ENCODE peak calls at places on chromosomes 11 and 22, in ten cellular contexts. One of them, this sample, is unnamed.

GRCh38 chr11:111944139-111944538 is 7.0 kb downstream of the DIXDC1 start:
- DNase-seq in iris pigment epithelial cell: peak; percentile 96
- DNase-seq in SK-N-DZ: no peak
- DNase-seq in OCI-M1: no peak
- DNase-seq in GM13976: no peak
- DNase-seq in heart right ventricle: no peak
- DNase-seq in adipocyte: peak; percentile 88
- DNase-seq in HFF-Myc: no peak
- DNase-seq in esophagus muscularis mucosa: no peak
- DNase-seq in EL: peak; percentile 62
- DNase-seq in this sample: no peak

GRCh38 chr22:23075050-23075449 is 4.7 kb downstream of the GNAZ start:
- DNase-seq in iris pigment epithelial cell: no peak
- DNase-seq in SK-N-DZ: no peak
- DNase-seq in OCI-M1: no peak
- DNase-seq in GM13976: no peak
- DNase-seq in heart right ventricle: no peak
- DNase-seq in adipocyte: no peak
- DNase-seq in HFF-Myc: no peak
- DNase-seq in esophagus muscularis mucosa: no peak
- DNase-seq in EL: no peak
- DNase-seq in this sample: no peak

GRCh38 chr11:67632175-67632981 is 2.6 kb upstream of the NUDT8 start:
- DNase-seq in iris pigment epithelial cell: no peak
- DNase-seq in SK-N-DZ: no peak
- DNase-seq in OCI-M1: no peak
- DNase-seq in GM13976: no peak
- DNase-seq in heart right ventricle: no peak
- DNase-seq in adipocyte: no peak
- DNase-seq in HFF-Myc: no peak
- DNase-seq in esophagus muscularis mucosa: no peak
- DNase-seq in EL: no peak
- DNase-seq in this sample: no peak

GRCh38 chr11:93662177-93662575 is 694 bp downstream of the CEP295 start:
- DNase-seq in iris pigment epithelial cell: no peak
- DNase-seq in SK-N-DZ: no peak
- DNase-seq in OCI-M1: peak; percentile 78
- DNase-seq in GM13976: no peak
- DNase-seq in heart right ventricle: no peak
- DNase-seq in adipocyte: no peak
- DNase-seq in HFF-Myc: no peak
- DNase-seq in esophagus muscularis mucosa: no peak
- DNase-seq in EL: no peak
- DNase-seq in this sample: no peak

GRCh38 chr11:78365381-78365792 is 52.2 kb downstream of the GAB2 start:
- DNase-seq in iris pigment epithelial cell: peak; percentile 22
- DNase-seq in SK-N-DZ: peak; percentile 45
- DNase-seq in OCI-M1: no peak
- DNase-seq in GM13976: no peak
- DNase-seq in heart right ventricle: no peak
- DNase-seq in adipocyte: peak; percentile 56
- DNase-seq in HFF-Myc: no peak
- DNase-seq in esophagus muscularis mucosa: no peak
- DNase-seq in EL: peak; percentile 79
- DNase-seq in this sample: no peak

GRCh38 chr11:61267437-61267841 is 26.5 kb downstream of the PGA5 start:
- DNase-seq in iris pigment epithelial cell: no peak
- DNase-seq in SK-N-DZ: no peak
- DNase-seq in OCI-M1: no peak
- DNase-seq in GM13976: no peak
- DNase-seq in heart right ventricle: no peak
- DNase-seq in adipocyte: no peak
- DNase-seq in HFF-Myc: no peak
- DNase-seq in esophagus muscularis mucosa: no peak
- DNase-seq in EL: no peak
- DNase-seq in this sample: no peak

GRCh38 chr22:33909906-33910305 is 10.4 kb downstream of the LARGE1 start:
- DNase-seq in iris pigment epithelial cell: no peak
- DNase-seq in SK-N-DZ: no peak
- DNase-seq in OCI-M1: no peak
- DNase-seq in GM13976: no peak
- DNase-seq in heart right ventricle: no peak
- DNase-seq in adipocyte: peak; percentile 4
- DNase-seq in HFF-Myc: no peak
- DNase-seq in esophagus muscularis mucosa: no peak
- DNase-seq in EL: no peak
- DNase-seq in this sample: no peak

GRCh38 chr11:87851234-87851633 is 324.0 kb downstream of the RAB38 start:
- DNase-seq in iris pigment epithelial cell: peak; percentile 10
- DNase-seq in SK-N-DZ: no peak
- DNase-seq in OCI-M1: peak; percentile 79
- DNase-seq in GM13976: no peak
- DNase-seq in heart right ventricle: no peak
- DNase-seq in adipocyte: peak; percentile 72
- DNase-seq in HFF-Myc: no peak
- DNase-seq in esophagus muscularis mucosa: no peak
- DNase-seq in EL: peak; percentile 79
- DNase-seq in this sample: no peak

GRCh38 chr22:50285568-50286229 is 15.5 kb upstream of the MAPK11 start:
- DNase-seq in iris pigment epithelial cell: no peak
- DNase-seq in SK-N-DZ: no peak
- DNase-seq in OCI-M1: no peak
- DNase-seq in GM13976: no peak
- DNase-seq in heart right ventricle: no peak
- DNase-seq in adipocyte: no peak
- DNase-seq in HFF-Myc: no peak
- DNase-seq in esophagus muscularis mucosa: no peak
- DNase-seq in EL: no peak
- DNase-seq in this sample: no peak

GRCh38 chr11:35750981-35751663 is 88.5 kb downstream of the TRIM44 start:
- DNase-seq in iris pigment epithelial cell: no peak
- DNase-seq in SK-N-DZ: no peak
- DNase-seq in OCI-M1: no peak
- DNase-seq in GM13976: no peak
- DNase-seq in heart right ventricle: no peak
- DNase-seq in adipocyte: no peak
- DNase-seq in HFF-Myc: no peak
- DNase-seq in esophagus muscularis mucosa: no peak
- DNase-seq in EL: no peak
- DNase-seq in this sample: no peak

GRCh38 chr22:39556970-39557811 is 13.4 kb upstream of the CACNA1I start:
- DNase-seq in iris pigment epithelial cell: peak; percentile 31
- DNase-seq in SK-N-DZ: no peak
- DNase-seq in OCI-M1: peak; percentile 52
- DNase-seq in GM13976: no peak
- DNase-seq in heart right ventricle: no peak
- DNase-seq in adipocyte: peak; percentile 33
- DNase-seq in HFF-Myc: no peak
- DNase-seq in esophagus muscularis mucosa: no peak
- DNase-seq in EL: no peak
- DNase-seq in this sample: no peak

GRCh38 chr22:36371920-36372319 is 15.8 kb downstream of the MYH9 start:
- DNase-seq in iris pigment epithelial cell: no peak
- DNase-seq in SK-N-DZ: no peak
- DNase-seq in OCI-M1: no peak
- DNase-seq in GM13976: no peak
- DNase-seq in heart right ventricle: no peak
- DNase-seq in adipocyte: no peak
- DNase-seq in HFF-Myc: no peak
- DNase-seq in esophagus muscularis mucosa: no peak
- DNase-seq in EL: no peak
- DNase-seq in this sample: no peak